ENCODE peak calls at places on chromosomes 13 and 19, in seven cellular contexts. O is left lobe of liver; A is heart right ventricle; C is stimulated activated CD8-positive, alpha-beta memory T cell treated with anti-CD3 and anti-CD28 coated beads, Interleukin-15, amount 100 ng/mL, for 4 hours; H is aorta; G is CD4-positive, alpha-beta T cell; V is astrocyte of the spinal cord. N is an unnamed sample.

GRCh38 chr19:1400281-1401137 is 833 bp downstream of the GAMT start:
- DNase-seq in O (peak), H (peak), G (no peak), V (no peak), A (peak), C (no peak), N (peak)

GRCh38 chr13:30847697-30848307 is 58.3 kb upstream of the MEDAG start:
- DNase-seq in O (no peak), A (no peak), G (no peak), C (no peak), H (no peak), V (peak), N (no peak)

GRCh38 chr19:4676955-4677731 is 7.0 kb upstream of the MYDGF start:
- DNase-seq in O (no peak), G (no peak), C (no peak), V (peak), H (no peak), A (no peak), N (no peak)

GRCh38 chr13:71786815-71787214 is 80.2 kb downstream of the DACH1 start:
- DNase-seq in G (no peak), O (no peak), V (no peak), A (no peak), H (no peak), C (no peak), N (no peak)

GRCh38 chr13:74036373-74036772 is 97.8 kb downstream of the KLF12 start:
- DNase-seq in O (no peak), V (no peak), A (no peak), H (no peak), C (no peak), G (no peak), N (no peak)

GRCh38 chr19:45496349-45496953 is 396 bp downstream of the RTN2 start:
- DNase-seq in C (no peak), A (peak), G (no peak), V (no peak), H (peak), O (peak), N (no peak)

GRCh38 chr13:96636310-96636709 is 358.0 kb downstream of the OXGR1 start:
- DNase-seq in O (peak), V (peak), A (no peak), C (no peak), G (no peak), H (no peak), N (no peak)

GRCh38 chr13:31209819-31210209 is 10.0 kb downstream of the B3GLCT start:
- DNase-seq in C (no peak), V (no peak), H (no peak), A (no peak), G (no peak), O (no peak), N (no peak)

GRCh38 chr13:44810067-44810840 is 179.0 kb downstream of the NUFIP1 start:
- DNase-seq in O (no peak), A (no peak), V (peak), H (no peak), C (no peak), G (no peak), N (no peak)

GRCh38 chr19:33751386-33751770 is 45.3 kb upstream of the KCTD15 start:
- DNase-seq in H (peak), V (no peak), O (no peak), C (no peak), A (no peak), G (no peak), N (no peak)

GRCh38 chr13:20035130-20035529 is 76.6 kb downstream of the ZMYM2 start:
- DNase-seq in V (no peak), H (no peak), A (no peak), O (no peak), G (no peak), C (no peak), N (no peak)

GRCh38 chr19:11598103-11598483 is 810 bp downstream of the ZNF627 start:
- DNase-seq in O (no peak), A (no peak), V (no peak), C (no peak), G (no peak), H (peak), N (no peak)

GRCh38 chr13:112971288-112971643 is 2.3 kb downstream of the MCF2L start:
- DNase-seq in A (no peak), H (peak), G (no peak), O (no peak), C (no peak), V (no peak), N (no peak)

GRCh38 chr13:22717036-22717435 is 463.7 kb upstream of the SGCG start:
- DNase-seq in O (no peak), A (no peak), C (no peak), H (no peak), V (no peak), G (no peak), N (no peak)

GRCh38 chr13:43979492-43979891 is 99.8 kb downstream of the LACC1 start:
- DNase-seq in C (no peak), A (no peak), H (no peak), O (no peak), G (no peak), V (peak), N (no peak)

GRCh38 chr13:74133657-74134201 is 475 bp downstream of the KLF12 start:
- DNase-seq in A (peak), G (peak), C (peak), O (peak), V (peak), H (peak), N (peak)

GRCh38 chr19:19262190-19263057 is 10.7 kb downstream of the TM6SF2 start:
- DNase-seq in A (no peak), O (no peak), H (no peak), C (no peak), G (no peak), V (no peak), N (no peak)

GRCh38 chr19:13884726-13885591 is 8.0 kb downstream of the NANOS3 start:
- DNase-seq in O (peak), A (no peak), G (no peak), H (no peak), V (no peak), C (no peak), N (no peak)

GRCh38 chr13:22549126-22549525 is 631.7 kb upstream of the SGCG start:
- DNase-seq in O (no peak), A (no peak), C (no peak), G (no peak), V (no peak), H (no peak), N (no peak)

GRCh38 chr19:8208119-8208709 is 956 bp upstream of the CERS4 start:
- DNase-seq in H (peak), G (no peak), O (peak), V (no peak), C (no peak), A (peak), N (peak)

GRCh38 chr13:106197506-106197905 is 338.0 kb downstream of the EFNB2 start:
- DNase-seq in C (no peak), V (no peak), A (no peak), G (no peak), O (no peak), H (no peak), N (no peak)

GRCh38 chr13:23820530-23820929 is 68.7 kb downstream of the MIPEP start:
- DNase-seq in G (no peak), C (no peak), O (no peak), H (no peak), A (no peak), V (no peak), N (no peak)

GRCh38 chr13:41637578-41637977 is 180.2 kb downstream of the RGCC start:
- DNase-seq in G (no peak), H (no peak), A (no peak), V (no peak), O (no peak), C (no peak), N (no peak)